ENCODE peak calls at places on chromosomes 12 and 14, in eight cellular contexts. K is CD8-positive, alpha-beta memory T cell; Q is OCI-LY7; U is uterus; A is A549; D is spleen; R is suprapubic skin; Y is adrenal gland. Z is an unnamed sample.

GRCh38 chr12:2284321-2284813 is 231.6 kb downstream of the CACNA1C start:
- DNase-seq in K (no peak), R (no peak), Q (no peak), D (peak), Y (no peak), U (no peak), A (no peak), Z (no peak)

GRCh38 chr12:1799068-1799881 is 21.1 kb upstream of the LRTM2 start:
- DNase-seq in R (peak), A (no peak), K (no peak), U (no peak), Q (no peak), Y (peak), D (peak), Z (no peak)

GRCh38 chr14:24171422-24172260 is at the start of gene REC8:
- DNase-seq in D (peak), Y (peak), R (peak), K (peak), Q (no peak), U (peak), A (no peak), Z (peak)

GRCh38 chr12:89970646-89971192 is 262.1 kb upstream of the ATP2B1 start:
- DNase-seq in A (no peak), R (no peak), K (no peak), Q (no peak), D (no peak), Y (no peak), U (no peak), Z (no peak)

GRCh38 chr12:4271433-4272013 is 2.0 kb upstream of the CCND2 start:
- DNase-seq in R (no peak), D (no peak), A (no peak), Q (no peak), U (no peak), Y (peak), K (no peak), Z (no peak)

GRCh38 chr12:19273482-19274330 is 144.2 kb downstream of the PLEKHA5 start:
- DNase-seq in D (no peak), Y (peak), R (no peak), Q (no peak), K (peak), A (peak), U (peak), Z (peak)

GRCh38 chr14:97377550-97377949 is 580.4 kb downstream of the VRK1 start:
- DNase-seq in D (no peak), K (no peak), Q (no peak), A (no peak), R (no peak), Y (no peak), U (no peak), Z (no peak)

GRCh38 chr14:105208738-105209075 is 27.6 kb upstream of the NUDT14 start:
- DNase-seq in K (no peak), U (no peak), Y (no peak), D (no peak), Q (no peak), R (no peak), A (no peak), Z (no peak)

GRCh38 chr14:55366271-55366670 is 45.4 kb downstream of the ATG14 start:
- DNase-seq in A (no peak), Y (no peak), R (no peak), U (no peak), K (no peak), D (no peak), Q (no peak), Z (no peak)

GRCh38 chr12:111624540-111624939 is 25.4 kb upstream of the ATXN2 start:
- DNase-seq in A (no peak), R (no peak), D (no peak), Y (no peak), Q (no peak), K (no peak), U (no peak), Z (no peak)

DNA sequence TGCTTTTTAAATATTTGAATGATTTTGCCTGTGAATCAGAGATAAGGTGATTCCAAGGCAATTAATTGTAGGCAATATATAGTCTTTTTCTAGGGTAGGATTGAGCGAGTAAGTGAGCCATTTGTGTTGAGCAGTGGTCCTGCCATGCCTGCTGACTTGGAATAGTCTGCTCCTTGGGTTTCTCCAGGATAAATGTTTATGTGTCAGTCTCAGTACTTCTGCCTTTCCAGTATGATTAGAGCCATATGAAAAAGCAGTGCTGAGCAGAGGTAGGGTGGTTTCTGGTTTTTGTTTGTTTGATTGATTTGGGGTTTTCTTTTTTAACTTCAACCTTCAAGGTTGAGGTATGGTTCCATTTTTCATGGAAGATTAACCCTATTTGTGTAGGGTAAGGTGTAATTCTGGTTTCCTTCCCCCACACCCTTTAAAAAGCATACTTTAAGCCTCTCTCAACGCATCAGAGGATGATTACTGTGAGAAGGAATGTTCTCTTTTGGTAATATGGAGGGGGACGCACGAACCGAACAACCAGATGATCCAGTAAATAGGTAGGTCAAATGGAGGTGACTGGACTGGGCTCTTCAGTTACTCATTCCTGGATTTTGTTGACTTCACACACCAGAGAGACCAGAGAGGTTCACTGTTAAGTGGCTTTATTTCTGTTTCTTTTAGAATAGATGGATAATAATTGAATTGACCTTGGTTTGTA is 22.7 kb downstream of the FRMD6 start:
- DNase-seq in U (no peak), K (no peak), A (no peak), Y (no peak), R (no peak), Q (no peak), D (no peak), Z (no peak)
- H3K4me3 ChIP-seq in U (no peak), K (no peak), A (no peak), Y (no peak), R (no peak), Q (no peak), D (no peak), Z (no peak)

GRCh38 chr12:124765571-124766489 is 97.8 kb downstream of the SCARB1 start:
- DNase-seq in U (no peak), Q (no peak), D (no peak), R (no peak), Y (no peak), K (no peak), A (no peak), Z (no peak)
- H3K27ac ChIP-seq in U (peak), Q (no peak), D (peak), R (peak), Y (peak), K (no peak), A (peak), Z (peak)

GRCh38 chr12:98870521-98870920 is 225.4 kb downstream of the APAF1 start:
- DNase-seq in Y (no peak), U (no peak), D (no peak), R (no peak), Q (no peak), K (no peak), A (no peak), Z (no peak)
- H3K4me3 ChIP-seq in Y (no peak), U (no peak), D (no peak), R (no peak), Q (no peak), K (no peak), A (no peak), Z (no peak)

DNA sequence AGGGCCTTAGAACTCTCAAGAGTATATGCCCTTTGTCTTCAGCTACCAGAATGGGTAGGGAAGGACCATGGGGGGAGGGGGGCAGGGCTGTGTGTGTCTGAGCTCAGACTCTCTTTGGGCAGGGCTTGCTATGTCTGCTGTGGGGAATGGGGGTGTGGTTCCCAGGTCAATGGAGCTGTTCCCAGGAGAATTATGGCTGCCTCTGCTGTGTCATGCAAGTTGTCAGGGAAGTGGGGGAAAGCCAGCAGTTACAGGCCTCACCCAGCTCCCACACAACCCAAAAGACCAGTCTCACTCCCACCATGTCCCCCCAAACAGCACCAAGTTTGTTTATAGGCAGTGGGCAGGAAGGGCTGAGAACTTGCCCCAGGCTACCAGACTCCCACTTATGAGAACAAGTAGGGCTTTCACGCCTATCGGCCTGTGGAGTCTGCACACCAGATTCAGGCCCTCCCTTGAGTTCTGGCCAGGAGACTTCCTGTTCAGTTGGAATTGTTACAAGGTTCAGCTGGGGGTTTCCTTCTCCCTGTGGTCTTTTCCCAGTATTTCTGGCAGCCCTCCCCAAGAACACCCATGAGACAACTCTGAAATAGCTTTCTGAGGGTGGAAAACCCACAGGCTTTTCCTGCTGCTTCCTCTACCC is 6.1 kb upstream of the SERPINA11 start:
- DNase-seq in Y (no peak), K (no peak), D (no peak), R (no peak), A (no peak), Q (no peak), U (no peak), Z (no peak)
- H3K27ac ChIP-seq in Y (no peak), K (no peak), D (no peak), R (peak), A (no peak), Q (no peak), U (no peak), Z (no peak)

Z was measured in psoas muscle.